ENCODE peak calls at places on chromosomes 1 and 21, in ten cellular contexts. One of them, this sample, is unnamed.

GRCh38 chr1:166911624-166912023 is 35.6 kb upstream of the TADA1 start:
- DNase-seq in OCI-LY7: no peak
- DNase-seq in esophagus muscularis mucosa: no peak
- DNase-seq in CD8-positive, alpha-beta memory T cell: no peak
- DNase-seq in stimulated activated CD8-positive, alpha-beta memory T cell treated with anti-CD3 and anti-CD28 coated beads, Interleukin-2, amount 100 ng/mL, for 48 hours: no peak
- DNase-seq in AG04450: no peak
- DNase-seq in NCI-H69: no peak
- DNase-seq in NCI-H1417: no peak
- DNase-seq in AG09309: no peak
- DNase-seq in stimulated activated CD4-positive, alpha-beta T cell treated with anti-CD3 and anti-CD28 coated beads, Interleukin-12 subunit alpha, Interleukin-12 subunit beta, amount 100 ng/mL, for 4 hours: no peak
- DNase-seq in this sample: no peak

GRCh38 chr21:14243461-14243860 is 27.5 kb downstream of the RBM11 start:
- DNase-seq in stimulated activated CD8-positive, alpha-beta memory T cell treated with anti-CD3 and anti-CD28 coated beads, Interleukin-2, amount 100 ng/mL, for 48 hours: no peak
- DNase-seq in stimulated activated CD4-positive, alpha-beta T cell treated with anti-CD3 and anti-CD28 coated beads, Interleukin-12 subunit alpha, Interleukin-12 subunit beta, amount 100 ng/mL, for 4 hours: no peak
- DNase-seq in AG09309: no peak
- DNase-seq in CD8-positive, alpha-beta memory T cell: no peak
- DNase-seq in AG04450: no peak
- DNase-seq in NCI-H69: peak; percentile 0
- DNase-seq in OCI-LY7: no peak
- DNase-seq in esophagus muscularis mucosa: no peak
- DNase-seq in NCI-H1417: no peak
- DNase-seq in this sample: no peak

GRCh38 chr21:15159382-15160020 is 94.7 kb upstream of the NRIP1 start:
- DNase-seq in CD8-positive, alpha-beta memory T cell: no peak
- DNase-seq in NCI-H1417: no peak
- DNase-seq in AG04450: no peak
- DNase-seq in AG09309: no peak
- DNase-seq in stimulated activated CD4-positive, alpha-beta T cell treated with anti-CD3 and anti-CD28 coated beads, Interleukin-12 subunit alpha, Interleukin-12 subunit beta, amount 100 ng/mL, for 4 hours: no peak
- DNase-seq in stimulated activated CD8-positive, alpha-beta memory T cell treated with anti-CD3 and anti-CD28 coated beads, Interleukin-2, amount 100 ng/mL, for 48 hours: no peak
- DNase-seq in NCI-H69: no peak
- DNase-seq in OCI-LY7: no peak
- DNase-seq in esophagus muscularis mucosa: no peak
- DNase-seq in this sample: no peak

GRCh38 chr21:40847956-40848355 is 998 bp upstream of the DSCAM start:
- DNase-seq in OCI-LY7: no peak
- DNase-seq in NCI-H69: peak; percentile 71
- DNase-seq in esophagus muscularis mucosa: peak; percentile 66
- DNase-seq in CD8-positive, alpha-beta memory T cell: no peak
- DNase-seq in NCI-H1417: no peak
- DNase-seq in AG09309: no peak
- DNase-seq in AG04450: no peak
- DNase-seq in stimulated activated CD4-positive, alpha-beta T cell treated with anti-CD3 and anti-CD28 coated beads, Interleukin-12 subunit alpha, Interleukin-12 subunit beta, amount 100 ng/mL, for 4 hours: no peak
- DNase-seq in stimulated activated CD8-positive, alpha-beta memory T cell treated with anti-CD3 and anti-CD28 coated beads, Interleukin-2, amount 100 ng/mL, for 48 hours: no peak
- DNase-seq in this sample: no peak

GRCh38 chr1:171441278-171441677 is 44.1 kb upstream of the PRRC2C start:
- DNase-seq in NCI-H1417: no peak
- DNase-seq in AG09309: peak; percentile 67
- DNase-seq in AG04450: peak; percentile 43
- DNase-seq in stimulated activated CD8-positive, alpha-beta memory T cell treated with anti-CD3 and anti-CD28 coated beads, Interleukin-2, amount 100 ng/mL, for 48 hours: no peak
- DNase-seq in CD8-positive, alpha-beta memory T cell: no peak
- DNase-seq in stimulated activated CD4-positive, alpha-beta T cell treated with anti-CD3 and anti-CD28 coated beads, Interleukin-12 subunit alpha, Interleukin-12 subunit beta, amount 100 ng/mL, for 4 hours: no peak
- DNase-seq in OCI-LY7: no peak
- DNase-seq in NCI-H69: peak; percentile 6
- DNase-seq in esophagus muscularis mucosa: no peak
- DNase-seq in this sample: no peak

GRCh38 chr1:40848530-40849189 is 13.5 kb downstream of the CITED4 start:
- DNase-seq in esophagus muscularis mucosa: no peak
- DNase-seq in AG04450: no peak
- DNase-seq in NCI-H69: peak; percentile 74
- DNase-seq in AG09309: no peak
- DNase-seq in NCI-H1417: peak; percentile 61
- DNase-seq in OCI-LY7: peak; percentile 45
- DNase-seq in stimulated activated CD8-positive, alpha-beta memory T cell treated with anti-CD3 and anti-CD28 coated beads, Interleukin-2, amount 100 ng/mL, for 48 hours: no peak
- DNase-seq in stimulated activated CD4-positive, alpha-beta T cell treated with anti-CD3 and anti-CD28 coated beads, Interleukin-12 subunit alpha, Interleukin-12 subunit beta, amount 100 ng/mL, for 4 hours: no peak
- DNase-seq in CD8-positive, alpha-beta memory T cell: no peak
- DNase-seq in this sample: peak; percentile 60

GRCh38 chr1:201279313-201279712 is 4.0 kb upstream of the PKP1 start:
- DNase-seq in NCI-H1417: no peak
- DNase-seq in NCI-H69: no peak
- DNase-seq in stimulated activated CD4-positive, alpha-beta T cell treated with anti-CD3 and anti-CD28 coated beads, Interleukin-12 subunit alpha, Interleukin-12 subunit beta, amount 100 ng/mL, for 4 hours: no peak
- DNase-seq in CD8-positive, alpha-beta memory T cell: no peak
- DNase-seq in stimulated activated CD8-positive, alpha-beta memory T cell treated with anti-CD3 and anti-CD28 coated beads, Interleukin-2, amount 100 ng/mL, for 48 hours: no peak
- DNase-seq in esophagus muscularis mucosa: no peak
- DNase-seq in AG09309: no peak
- DNase-seq in OCI-LY7: no peak
- DNase-seq in AG04450: no peak
- DNase-seq in this sample: no peak

GRCh38 chr1:227788279-227789041 is 27.0 kb upstream of the PRSS38 start:
- DNase-seq in NCI-H1417: no peak
- DNase-seq in CD8-positive, alpha-beta memory T cell: no peak
- DNase-seq in AG04450: no peak
- DNase-seq in stimulated activated CD8-positive, alpha-beta memory T cell treated with anti-CD3 and anti-CD28 coated beads, Interleukin-2, amount 100 ng/mL, for 48 hours: peak; percentile 63
- DNase-seq in AG09309: no peak
- DNase-seq in NCI-H69: peak; percentile 96
- DNase-seq in OCI-LY7: peak; percentile 62
- DNase-seq in stimulated activated CD4-positive, alpha-beta T cell treated with anti-CD3 and anti-CD28 coated beads, Interleukin-12 subunit alpha, Interleukin-12 subunit beta, amount 100 ng/mL, for 4 hours: no peak
- DNase-seq in esophagus muscularis mucosa: no peak
- DNase-seq in this sample: no peak

GRCh38 chr1:228371741-228372182 is 34.9 kb downstream of the TRIM11 start:
- DNase-seq in AG04450: no peak
- DNase-seq in NCI-H1417: no peak
- DNase-seq in NCI-H69: no peak
- DNase-seq in CD8-positive, alpha-beta memory T cell: no peak
- DNase-seq in stimulated activated CD8-positive, alpha-beta memory T cell treated with anti-CD3 and anti-CD28 coated beads, Interleukin-2, amount 100 ng/mL, for 48 hours: no peak
- DNase-seq in esophagus muscularis mucosa: no peak
- DNase-seq in AG09309: no peak
- DNase-seq in stimulated activated CD4-positive, alpha-beta T cell treated with anti-CD3 and anti-CD28 coated beads, Interleukin-12 subunit alpha, Interleukin-12 subunit beta, amount 100 ng/mL, for 4 hours: no peak
- DNase-seq in OCI-LY7: no peak
- DNase-seq in this sample: no peak

GRCh38 chr21:27772816-27773215 is 805.9 kb upstream of the ADAMTS5 start:
- DNase-seq in esophagus muscularis mucosa: no peak
- DNase-seq in CD8-positive, alpha-beta memory T cell: no peak
- DNase-seq in AG04450: no peak
- DNase-seq in stimulated activated CD8-positive, alpha-beta memory T cell treated with anti-CD3 and anti-CD28 coated beads, Interleukin-2, amount 100 ng/mL, for 48 hours: no peak
- DNase-seq in AG09309: peak; percentile 46
- DNase-seq in stimulated activated CD4-positive, alpha-beta T cell treated with anti-CD3 and anti-CD28 coated beads, Interleukin-12 subunit alpha, Interleukin-12 subunit beta, amount 100 ng/mL, for 4 hours: no peak
- DNase-seq in NCI-H69: no peak
- DNase-seq in OCI-LY7: no peak
- DNase-seq in NCI-H1417: no peak
- DNase-seq in this sample: no peak

GRCh38 chr1:12087797-12088314 is 24.8 kb downstream of the TNFRSF8 start:
- DNase-seq in OCI-LY7: no peak
- DNase-seq in esophagus muscularis mucosa: no peak
- DNase-seq in NCI-H1417: no peak
- DNase-seq in AG09309: no peak
- DNase-seq in CD8-positive, alpha-beta memory T cell: peak; percentile 67
- DNase-seq in NCI-H69: no peak
- DNase-seq in stimulated activated CD4-positive, alpha-beta T cell treated with anti-CD3 and anti-CD28 coated beads, Interleukin-12 subunit alpha, Interleukin-12 subunit beta, amount 100 ng/mL, for 4 hours: no peak
- DNase-seq in AG04450: no peak
- DNase-seq in stimulated activated CD8-positive, alpha-beta memory T cell treated with anti-CD3 and anti-CD28 coated beads, Interleukin-2, amount 100 ng/mL, for 48 hours: peak; percentile 33
- DNase-seq in this sample: no peak

GRCh38 chr1:78839704-78840277 is 166.7 kb downstream of the ADGRL4 start:
- DNase-seq in AG09309: no peak
- DNase-seq in OCI-LY7: peak; percentile 52
- DNase-seq in NCI-H69: peak; percentile 14
- DNase-seq in stimulated activated CD8-positive, alpha-beta memory T cell treated with anti-CD3 and anti-CD28 coated beads, Interleukin-2, amount 100 ng/mL, for 48 hours: no peak
- DNase-seq in CD8-positive, alpha-beta memory T cell: no peak
- DNase-seq in stimulated activated CD4-positive, alpha-beta T cell treated with anti-CD3 and anti-CD28 coated beads, Interleukin-12 subunit alpha, Interleukin-12 subunit beta, amount 100 ng/mL, for 4 hours: no peak
- DNase-seq in AG04450: no peak
- DNase-seq in esophagus muscularis mucosa: no peak
- DNase-seq in NCI-H1417: peak; percentile 50
- DNase-seq in this sample: no peak

GRCh38 chr1:111417755-111418154 is 9.8 kb downstream of the OVGP1 start:
- DNase-seq in NCI-H69: no peak
- DNase-seq in CD8-positive, alpha-beta memory T cell: no peak
- DNase-seq in OCI-LY7: no peak
- DNase-seq in AG09309: no peak
- DNase-seq in stimulated activated CD8-positive, alpha-beta memory T cell treated with anti-CD3 and anti-CD28 coated beads, Interleukin-2, amount 100 ng/mL, for 48 hours: no peak
- DNase-seq in stimulated activated CD4-positive, alpha-beta T cell treated with anti-CD3 and anti-CD28 coated beads, Interleukin-12 subunit alpha, Interleukin-12 subunit beta, amount 100 ng/mL, for 4 hours: no peak
- DNase-seq in AG04450: peak; percentile 50
- DNase-seq in esophagus muscularis mucosa: peak; percentile 4
- DNase-seq in NCI-H1417: no peak
- DNase-seq in this sample: no peak

GRCh38 chr21:41390043-41390639 is 28.3 kb downstream of the MX2 start:
- DNase-seq in NCI-H69: no peak
- DNase-seq in esophagus muscularis mucosa: no peak
- DNase-seq in OCI-LY7: no peak
- DNase-seq in AG04450: no peak
- DNase-seq in stimulated activated CD8-positive, alpha-beta memory T cell treated with anti-CD3 and anti-CD28 coated beads, Interleukin-2, amount 100 ng/mL, for 48 hours: no peak
- DNase-seq in CD8-positive, alpha-beta memory T cell: no peak
- DNase-seq in AG09309: no peak
- DNase-seq in stimulated activated CD4-positive, alpha-beta T cell treated with anti-CD3 and anti-CD28 coated beads, Interleukin-12 subunit alpha, Interleukin-12 subunit beta, amount 100 ng/mL, for 4 hours: no peak
- DNase-seq in NCI-H1417: no peak
- DNase-seq in this sample: no peak

GRCh38 chr21:41768371-41769042 is 1.7 kb upstream of the RIPK4 start:
- DNase-seq in OCI-LY7: peak; percentile 38
- DNase-seq in NCI-H1417: peak; percentile 43
- DNase-seq in stimulated activated CD4-positive, alpha-beta T cell treated with anti-CD3 and anti-CD28 coated beads, Interleukin-12 subunit alpha, Interleukin-12 subunit beta, amount 100 ng/mL, for 4 hours: no peak
- DNase-seq in CD8-positive, alpha-beta memory T cell: no peak
- DNase-seq in AG04450: peak; percentile 27
- DNase-seq in NCI-H69: peak; percentile 83
- DNase-seq in esophagus muscularis mucosa: no peak
- DNase-seq in stimulated activated CD8-positive, alpha-beta memory T cell treated with anti-CD3 and anti-CD28 coated beads, Interleukin-2, amount 100 ng/mL, for 48 hours: no peak
- DNase-seq in AG09309: peak; percentile 68
- DNase-seq in this sample: no peak

GRCh38 chr1:209585672-209586071 is 2.2 kb downstream of the CAMK1G start:
- DNase-seq in OCI-LY7: no peak
- DNase-seq in stimulated activated CD4-positive, alpha-beta T cell treated with anti-CD3 and anti-CD28 coated beads, Interleukin-12 subunit alpha, Interleukin-12 subunit beta, amount 100 ng/mL, for 4 hours: no peak
- DNase-seq in stimulated activated CD8-positive, alpha-beta memory T cell treated with anti-CD3 and anti-CD28 coated beads, Interleukin-2, amount 100 ng/mL, for 48 hours: no peak
- DNase-seq in NCI-H1417: peak; percentile 46
- DNase-seq in NCI-H69: peak; percentile 61
- DNase-seq in CD8-positive, alpha-beta memory T cell: no peak
- DNase-seq in esophagus muscularis mucosa: no peak
- DNase-seq in AG09309: no peak
- DNase-seq in AG04450: no peak
- DNase-seq in this sample: no peak

This sample was measured in fibroblast of the conjunctiva.